ENCODE peak calls at places on chromosomes 5 and 9, in five cellular contexts. G, I, Z, U and X are unnamed samples.
A peak's percentile ranks its signal among the peaks of the same experiment; 100 is the strongest.

GRCh38 chr9:137107982-137108381 is 6.6 kb downstream of the DPP7 start:
- DNase-seq in G (no peak), I (no peak), Z (no peak), U (no peak), X (no peak)

GRCh38 chr5:87899109-87900100 is 369.2 kb downstream of the TMEM161B start:
- DNase-seq in G (no peak), I (no peak), Z (peak; percentile 2), U (no peak), X (peak; percentile 69)

GRCh38 chr5:28281381-28281780 is 1243.0 kb upstream of the CDH9 start:
- DNase-seq in G (no peak), I (no peak), Z (no peak), U (no peak), X (no peak)

GRCh38 chr5:42779083-42779482 is 22.5 kb downstream of the CCDC152 start:
- DNase-seq in G (no peak), I (no peak), Z (no peak), U (no peak), X (no peak)

GRCh38 chr9:34522091-34522887 is 501 bp downstream of the ENHO start:
- DNase-seq in G (no peak), I (no peak), Z (no peak), U (no peak), X (peak; percentile 35)

GRCh38 chr5:1931590-1932138 is 48.9 kb upstream of the IRX4 start:
- DNase-seq in G (no peak), I (no peak), Z (no peak), U (no peak), X (no peak)

GRCh38 chr9:113712053-113712452 is 164.1 kb upstream of the ZNF618 start:
- DNase-seq in G (no peak), I (peak; percentile 14), Z (no peak), U (peak; percentile 29), X (no peak)

GRCh38 chr9:77251050-77251449 is 73.7 kb downstream of the VPS13A start:
- DNase-seq in G (no peak), I (no peak), Z (no peak), U (no peak), X (no peak)

GRCh38 chr9:69254223-69254622 is 70.8 kb upstream of the ENTREP1 start:
- DNase-seq in G (no peak), I (no peak), Z (no peak), U (no peak), X (no peak)

GRCh38 chr5:123089572-123089970 is 530 bp downstream of the PRDM6 start:
- DNase-seq in G (no peak), I (peak; percentile 45), Z (no peak), U (peak; percentile 16), X (no peak)

GRCh38 chr5:12217039-12217438 is 312.8 kb upstream of the CTNND2 start:
- DNase-seq in G (no peak), I (no peak), Z (no peak), U (no peak), X (no peak)

GRCh38 chr9:6007770-6008168 is 7.7 kb downstream of the RANBP6 start:
- DNase-seq in G (peak; percentile 69), I (peak; percentile 82), Z (no peak), U (peak; percentile 68), X (peak; percentile 95)

GRCh38 chr9:6008169-6008979 is 7.0 kb downstream of the RANBP6 start:
- DNase-seq in G (peak; percentile 91), I (peak; percentile 99), Z (peak; percentile 88), U (peak; percentile 98), X (peak; percentile 100)

GRCh38 chr9:6006968-6007769 is 8.3 kb downstream of the RANBP6 start:
- DNase-seq in G (peak; percentile 78), I (peak; percentile 93), Z (peak; percentile 48), U (peak; percentile 83), X (peak; percentile 99)
- TF ChIP-seq POLR2A in G (no peak), I (no peak), Z (peak; percentile 35), U (no peak), X (peak; percentile 29)

DNA sequence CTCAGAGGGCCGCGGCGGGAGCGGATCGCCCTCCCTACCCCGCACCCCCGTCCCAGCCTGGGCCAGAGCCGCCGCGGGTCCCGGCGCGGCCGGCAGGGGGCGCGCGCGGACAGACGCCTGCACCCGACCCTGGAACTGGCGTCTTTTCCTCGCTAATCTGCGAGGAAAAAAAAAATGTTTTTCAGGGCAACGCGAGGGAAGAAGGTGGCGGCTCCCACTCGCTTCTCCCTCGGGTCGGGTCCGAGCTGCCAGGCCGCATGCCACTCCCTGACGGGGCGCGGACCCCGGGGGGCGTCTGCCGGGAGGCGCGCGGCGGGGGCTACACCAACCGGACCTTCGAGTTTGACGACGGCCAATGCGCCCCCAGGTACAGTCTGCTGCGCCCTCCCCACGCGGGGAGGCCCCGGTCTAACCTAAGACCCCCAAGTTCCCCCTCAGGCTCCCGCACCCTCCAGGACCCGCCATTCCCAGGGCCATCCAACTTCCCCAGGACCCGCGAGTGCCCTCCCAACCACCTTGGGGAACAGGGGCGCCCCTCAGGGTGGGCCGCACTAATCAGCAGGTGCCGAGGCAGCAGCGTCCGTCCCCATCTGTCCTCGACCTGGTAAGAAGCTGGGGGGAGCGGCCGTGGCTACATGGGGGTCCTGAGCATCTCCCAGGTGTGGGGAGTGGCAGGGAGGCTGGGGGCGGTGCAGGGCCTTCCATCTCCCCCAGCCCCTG is at the start of gene KCNT1:
- DNase-seq in G (peak; percentile 92), I (peak; percentile 34), Z (no peak), U (peak; percentile 40), X (peak; percentile 51)
- TF ChIP-seq MAX in G (no peak), I (peak; percentile 31), Z (no peak), U (no peak), X (no peak)

GRCh38 chr9:131708613-131709002 is 31.3 kb downstream of the RAPGEF1 start:
- DNase-seq in G (no peak), I (no peak), Z (no peak), U (no peak), X (peak; percentile 26)

GRCh38 chr9:131709741-131710499 is 30.0 kb downstream of the RAPGEF1 start:
- DNase-seq in G (no peak), I (no peak), Z (peak; percentile 77), U (peak; percentile 83), X (peak; percentile 39)

GRCh38 chr9:131707050-131707449 is 32.8 kb downstream of the RAPGEF1 start:
- DNase-seq in G (no peak), I (no peak), Z (no peak), U (no peak), X (no peak)

GRCh38 chr9:131706608-131706970 is 33.3 kb downstream of the RAPGEF1 start:
- DNase-seq in G (no peak), I (no peak), Z (no peak), U (no peak), X (no peak)

DNA sequence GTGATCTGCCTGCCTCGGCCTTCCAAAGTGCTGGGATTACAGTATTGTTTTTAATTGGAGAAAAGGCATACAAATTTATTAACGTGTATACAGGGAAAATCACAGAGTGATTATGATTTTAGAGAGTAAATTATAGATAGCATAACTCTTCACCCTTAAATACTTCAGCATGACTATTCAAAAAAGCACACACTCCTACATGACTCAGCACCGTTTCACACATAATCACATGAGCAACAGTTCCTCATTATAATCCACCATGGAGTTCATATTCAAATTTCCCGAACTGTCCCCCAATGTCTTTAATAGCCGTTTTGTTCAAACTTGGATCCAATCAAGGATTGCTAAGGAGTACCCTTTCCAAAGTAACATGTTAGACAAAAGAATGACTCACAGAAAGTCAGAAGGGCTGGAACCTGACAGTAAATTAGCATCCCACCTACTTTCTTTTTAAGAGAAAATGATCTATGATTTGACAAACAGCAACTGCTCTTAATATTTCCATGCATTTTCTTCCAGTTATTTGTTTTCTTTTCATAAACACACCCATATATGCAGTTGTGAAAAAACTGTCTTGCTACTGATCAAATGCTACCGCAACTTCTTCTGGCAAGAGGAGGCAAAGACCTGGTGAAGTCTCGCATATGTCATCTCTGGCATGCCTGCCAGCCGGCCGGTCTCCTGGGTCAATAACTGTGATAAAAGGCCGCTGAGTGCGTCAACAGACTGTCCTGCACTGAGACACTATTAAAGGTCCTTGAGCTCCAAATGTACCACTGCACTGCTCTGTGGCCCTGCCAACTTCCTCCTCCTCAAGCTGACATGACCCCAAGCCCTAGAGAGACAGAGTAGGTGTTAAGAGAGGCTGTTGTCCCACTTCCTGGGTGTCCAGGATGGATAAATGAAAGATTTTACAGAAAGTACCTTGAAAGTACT is 31.9 kb downstream of the RAPGEF1 start:
- DNase-seq in G (peak; percentile 64), I (peak; percentile 61), Z (no peak), U (peak; percentile 76), X (peak; percentile 79)
- TF ChIP-seq MYC in G (no peak), I (no peak), Z (no peak), U (no peak), X (no peak)

DNA sequence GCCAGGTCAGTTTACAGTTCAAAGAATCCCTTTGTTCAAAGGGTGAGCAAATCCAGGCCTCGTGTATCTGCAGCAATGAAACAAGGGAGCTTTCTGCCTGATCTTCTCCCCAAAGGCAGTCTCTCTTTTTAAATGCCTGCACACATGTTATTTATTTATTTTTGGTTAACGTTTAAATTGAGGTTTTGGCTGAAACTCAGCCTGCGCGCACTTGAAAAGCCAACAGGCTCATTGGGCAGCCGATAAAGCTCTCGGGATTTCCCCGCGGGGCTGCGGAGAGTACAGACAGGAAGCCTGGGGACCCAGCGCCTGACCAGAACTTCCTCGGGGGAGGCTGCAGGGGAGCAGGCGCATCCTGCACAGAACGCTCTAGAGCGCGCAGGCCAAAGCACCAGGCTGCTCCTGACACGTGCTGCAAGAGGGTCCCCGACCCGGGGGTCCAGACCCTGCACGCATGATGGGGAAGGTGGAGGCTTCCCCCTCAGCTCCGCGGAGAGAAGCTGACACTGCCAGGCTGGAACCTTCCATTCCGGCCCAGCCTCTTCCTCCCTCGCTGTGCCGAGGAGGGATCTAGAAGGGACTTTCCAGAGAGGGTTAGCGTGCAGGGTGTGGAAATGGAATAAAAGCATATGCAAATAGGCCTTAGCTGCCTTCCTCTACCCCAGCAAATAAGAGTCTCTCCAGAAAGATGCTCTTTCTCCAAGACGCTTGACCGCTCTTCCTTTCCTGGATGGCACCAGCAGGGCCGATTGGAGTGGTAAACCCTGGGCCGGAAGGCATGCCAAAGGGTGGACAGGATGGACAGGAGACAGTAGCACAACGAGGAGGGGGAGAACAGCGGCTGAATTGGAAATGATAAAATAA is 46.1 kb downstream of the PTTG1 start:
- DNase-seq in G (no peak), I (peak; percentile 18), Z (peak; percentile 96), U (peak; percentile 89), X (peak; percentile 97)
- TF ChIP-seq POLR2A in G (no peak), I (no peak), Z (peak; percentile 91), U (no peak), X (peak; percentile 68)

GRCh38 chr5:321726-322251 is 275 bp downstream of the AHRR start:
- DNase-seq in G (no peak), I (no peak), Z (no peak), U (no peak), X (no peak)
- TF ChIP-seq MAX in G (no peak), I (no peak), Z (no peak), U (no peak), X (no peak)

DNA sequence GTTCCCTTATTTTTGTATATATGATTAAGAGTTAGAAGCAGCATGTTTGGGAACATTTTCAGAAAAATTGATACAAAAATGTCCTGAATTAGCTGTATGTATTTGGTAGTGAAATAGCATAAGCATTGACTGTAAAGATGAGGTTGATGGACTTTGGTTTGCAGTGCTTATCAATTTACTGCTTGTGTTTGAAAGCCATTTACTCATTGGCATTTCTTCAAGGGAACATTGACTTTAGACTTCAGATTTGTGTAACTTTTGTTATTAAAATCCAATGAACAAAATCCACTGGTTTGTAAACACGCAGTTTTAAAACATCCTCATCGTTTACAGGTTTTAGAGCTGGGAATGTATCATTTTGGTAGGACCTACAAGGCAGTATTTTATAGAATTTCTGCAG is 61.3 kb downstream of the KDM4C start:
- DNase-seq in G (no peak), I (no peak), Z (no peak), U (no peak), X (no peak)
- TF ChIP-seq MYC in G (no peak), I (no peak), Z (no peak), U (no peak), X (no peak)